ENCODE peak calls at places on chromosomes 12 and 14, in eight cellular contexts. One of them, this sample, is unnamed.

GRCh38 chr14:89617471-89618291 is 200.6 kb upstream of the FOXN3 start:
- DNase-seq in left lung: no peak
- DNase-seq in heart right ventricle: peak; percentile 36
- DNase-seq in dorsolateral prefrontal cortex: no peak
- DNase-seq in GM10248: peak; percentile 46
- DNase-seq in type B pancreatic cell: no peak
- DNase-seq in transverse colon: peak; percentile 59
- DNase-seq in tibial artery: no peak
- DNase-seq in this sample: no peak

GRCh38 chr14:68787235-68787727 is 5.6 kb downstream of the ZFP36L1 start:
- DNase-seq in left lung: peak; percentile 72
- DNase-seq in heart right ventricle: no peak
- DNase-seq in dorsolateral prefrontal cortex: no peak
- DNase-seq in GM10248: no peak
- DNase-seq in type B pancreatic cell: peak; percentile 69
- DNase-seq in transverse colon: peak; percentile 50
- DNase-seq in tibial artery: no peak
- DNase-seq in this sample: no peak

GRCh38 chr14:99654235-99655000 is 9.5 kb downstream of the HHIPL1 start:
- DNase-seq in left lung: peak; percentile 67
- DNase-seq in heart right ventricle: peak; percentile 43
- DNase-seq in dorsolateral prefrontal cortex: no peak
- DNase-seq in GM10248: no peak
- DNase-seq in type B pancreatic cell: no peak
- DNase-seq in transverse colon: peak; percentile 52
- DNase-seq in tibial artery: peak; percentile 79
- DNase-seq in this sample: no peak

GRCh38 chr12:41509655-41510054 is 321.5 kb downstream of the PDZRN4 start:
- DNase-seq in left lung: no peak
- DNase-seq in heart right ventricle: no peak
- DNase-seq in dorsolateral prefrontal cortex: no peak
- DNase-seq in GM10248: no peak
- DNase-seq in type B pancreatic cell: no peak
- DNase-seq in transverse colon: no peak
- DNase-seq in tibial artery: no peak
- DNase-seq in this sample: no peak

GRCh38 chr14:72590577-72590976 is 303.3 kb downstream of the DPF3 start:
- DNase-seq in left lung: no peak
- DNase-seq in heart right ventricle: no peak
- DNase-seq in dorsolateral prefrontal cortex: no peak
- DNase-seq in GM10248: no peak
- DNase-seq in type B pancreatic cell: no peak
- DNase-seq in transverse colon: no peak
- DNase-seq in tibial artery: no peak
- DNase-seq in this sample: no peak

GRCh38 chr12:60205500-60205899 is 609.7 kb downstream of the SLC16A7 start:
- DNase-seq in left lung: no peak
- DNase-seq in heart right ventricle: no peak
- DNase-seq in dorsolateral prefrontal cortex: no peak
- DNase-seq in GM10248: no peak
- DNase-seq in type B pancreatic cell: no peak
- DNase-seq in transverse colon: no peak
- DNase-seq in tibial artery: no peak
- DNase-seq in this sample: no peak

GRCh38 chr12:16350682-16351081 is 3.2 kb downstream of the MGST1 start:
- DNase-seq in left lung: peak; percentile 57
- DNase-seq in heart right ventricle: no peak
- DNase-seq in dorsolateral prefrontal cortex: no peak
- DNase-seq in GM10248: no peak
- DNase-seq in type B pancreatic cell: no peak
- DNase-seq in transverse colon: no peak
- DNase-seq in tibial artery: peak; percentile 82
- DNase-seq in this sample: no peak

GRCh38 chr14:100408350-100409015 is 85.3 kb downstream of the SLC25A47 start:
- DNase-seq in left lung: peak; percentile 60
- DNase-seq in heart right ventricle: no peak
- DNase-seq in dorsolateral prefrontal cortex: no peak
- DNase-seq in GM10248: no peak
- DNase-seq in type B pancreatic cell: no peak
- DNase-seq in transverse colon: no peak
- DNase-seq in tibial artery: no peak
- DNase-seq in this sample: no peak

GRCh38 chr12:96218989-96219678 is 25.0 kb downstream of the ELK3 start:
- DNase-seq in left lung: no peak
- DNase-seq in heart right ventricle: no peak
- DNase-seq in dorsolateral prefrontal cortex: no peak
- DNase-seq in GM10248: no peak
- DNase-seq in type B pancreatic cell: no peak
- DNase-seq in transverse colon: no peak
- DNase-seq in tibial artery: no peak
- DNase-seq in this sample: no peak

GRCh38 chr12:5171701-5172100 is 128.0 kb downstream of the KCNA5 start:
- DNase-seq in left lung: no peak
- DNase-seq in heart right ventricle: peak; percentile 23
- DNase-seq in dorsolateral prefrontal cortex: no peak
- DNase-seq in GM10248: no peak
- DNase-seq in type B pancreatic cell: no peak
- DNase-seq in transverse colon: peak; percentile 13
- DNase-seq in tibial artery: no peak
- DNase-seq in this sample: no peak

GRCh38 chr12:111293266-111294009 is 75.5 kb downstream of the PHETA1 start:
- DNase-seq in left lung: no peak
- DNase-seq in heart right ventricle: no peak
- DNase-seq in dorsolateral prefrontal cortex: no peak
- DNase-seq in GM10248: no peak
- DNase-seq in type B pancreatic cell: no peak
- DNase-seq in transverse colon: no peak
- DNase-seq in tibial artery: no peak
- DNase-seq in this sample: no peak

GRCh38 chr12:111295176-111295575 is 73.7 kb downstream of the PHETA1 start:
- DNase-seq in left lung: no peak
- DNase-seq in heart right ventricle: no peak
- DNase-seq in dorsolateral prefrontal cortex: no peak
- DNase-seq in GM10248: no peak
- DNase-seq in type B pancreatic cell: no peak
- DNase-seq in transverse colon: no peak
- DNase-seq in tibial artery: no peak
- DNase-seq in this sample: no peak

GRCh38 chr12:111298583-111299436 is 70.1 kb downstream of the PHETA1 start:
- DNase-seq in left lung: no peak
- DNase-seq in heart right ventricle: peak; percentile 23
- DNase-seq in dorsolateral prefrontal cortex: peak; percentile 63
- DNase-seq in GM10248: peak; percentile 80
- DNase-seq in type B pancreatic cell: peak; percentile 81
- DNase-seq in transverse colon: peak; percentile 31
- DNase-seq in tibial artery: no peak
- DNase-seq in this sample: no peak

GRCh38 chr12:111296906-111297463 is 71.9 kb downstream of the PHETA1 start:
- DNase-seq in left lung: no peak
- DNase-seq in heart right ventricle: no peak
- DNase-seq in dorsolateral prefrontal cortex: no peak
- DNase-seq in GM10248: no peak
- DNase-seq in type B pancreatic cell: no peak
- DNase-seq in transverse colon: no peak
- DNase-seq in tibial artery: no peak
- DNase-seq in this sample: no peak

DNA sequence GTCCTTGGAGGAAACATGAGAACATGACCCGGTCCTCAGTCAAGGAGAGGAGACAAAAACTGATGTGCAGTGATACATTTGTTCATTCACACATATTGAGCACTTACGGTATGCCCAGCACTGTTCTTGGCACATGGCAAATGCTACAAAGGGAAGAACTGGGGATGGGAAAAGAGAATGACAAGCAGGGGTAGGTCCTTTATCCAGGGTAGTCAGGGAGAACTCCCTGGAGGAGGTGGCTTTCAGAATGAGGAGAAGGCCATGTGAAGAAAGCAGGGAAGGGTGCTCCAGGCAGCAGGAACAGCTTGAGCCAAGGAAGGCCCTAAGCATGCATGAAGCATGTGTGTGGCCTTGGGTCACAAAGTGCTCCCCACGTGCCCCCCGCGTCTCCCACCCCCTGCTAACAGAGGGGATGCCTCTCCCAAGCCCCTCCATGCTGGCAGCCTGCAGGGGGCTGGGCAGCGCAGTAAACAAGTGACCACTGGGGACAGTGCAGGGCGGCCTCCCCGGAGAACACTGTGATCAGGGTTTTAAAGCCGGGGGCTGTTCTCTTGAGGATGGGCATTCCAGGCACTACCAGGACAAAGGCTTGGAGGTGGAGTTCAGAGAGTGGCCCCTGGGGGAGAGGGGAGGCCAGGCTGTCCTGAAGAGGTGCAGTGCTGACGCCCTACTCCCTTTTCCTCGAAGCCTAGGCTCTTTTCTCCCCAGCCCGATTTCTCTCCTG is 71.0 kb downstream of the PHETA1 start:
- DNase-seq in left lung: no peak
- DNase-seq in heart right ventricle: no peak
- DNase-seq in dorsolateral prefrontal cortex: no peak
- DNase-seq in GM10248: no peak
- DNase-seq in type B pancreatic cell: no peak
- DNase-seq in transverse colon: no peak
- DNase-seq in tibial artery: no peak
- DNase-seq in this sample: no peak
- TF ChIP-seq CTCF in left lung: no peak
- TF ChIP-seq CTCF in heart right ventricle: no peak
- TF ChIP-seq CTCF in dorsolateral prefrontal cortex: no peak
- TF ChIP-seq CTCF in GM10248: no peak
- TF ChIP-seq CTCF in type B pancreatic cell: peak; percentile 49
- TF ChIP-seq CTCF in transverse colon: no peak
- TF ChIP-seq CTCF in tibial artery: no peak
- TF ChIP-seq CTCF in this sample: no peak

GRCh38 chr12:28107679-28108078 is 82.6 kb upstream of the CCDC91 start:
- DNase-seq in left lung: no peak
- DNase-seq in heart right ventricle: no peak
- DNase-seq in dorsolateral prefrontal cortex: no peak
- DNase-seq in GM10248: no peak
- DNase-seq in type B pancreatic cell: no peak
- DNase-seq in transverse colon: no peak
- DNase-seq in tibial artery: no peak
- DNase-seq in this sample: no peak

GRCh38 chr12:28104893-28105864 is 85.1 kb upstream of the CCDC91 start:
- DNase-seq in left lung: no peak
- DNase-seq in heart right ventricle: no peak
- DNase-seq in dorsolateral prefrontal cortex: no peak
- DNase-seq in GM10248: no peak
- DNase-seq in type B pancreatic cell: no peak
- DNase-seq in transverse colon: no peak
- DNase-seq in tibial artery: no peak
- DNase-seq in this sample: no peak

GRCh38 chr12:28114488-28114887 is 75.8 kb upstream of the CCDC91 start:
- DNase-seq in left lung: no peak
- DNase-seq in heart right ventricle: no peak
- DNase-seq in dorsolateral prefrontal cortex: no peak
- DNase-seq in GM10248: no peak
- DNase-seq in type B pancreatic cell: no peak
- DNase-seq in transverse colon: no peak
- DNase-seq in tibial artery: no peak
- DNase-seq in this sample: no peak

GRCh38 chr12:28108599-28108998 is 81.7 kb upstream of the CCDC91 start:
- DNase-seq in left lung: no peak
- DNase-seq in heart right ventricle: no peak
- DNase-seq in dorsolateral prefrontal cortex: no peak
- DNase-seq in GM10248: no peak
- DNase-seq in type B pancreatic cell: no peak
- DNase-seq in transverse colon: no peak
- DNase-seq in tibial artery: no peak
- DNase-seq in this sample: no peak

GRCh38 chr12:28110329-28110728 is 79.9 kb upstream of the CCDC91 start:
- DNase-seq in left lung: no peak
- DNase-seq in heart right ventricle: no peak
- DNase-seq in dorsolateral prefrontal cortex: no peak
- DNase-seq in GM10248: no peak
- DNase-seq in type B pancreatic cell: no peak
- DNase-seq in transverse colon: no peak
- DNase-seq in tibial artery: no peak
- DNase-seq in this sample: no peak
- TF ChIP-seq CTCF in left lung: no peak
- TF ChIP-seq CTCF in heart right ventricle: no peak
- TF ChIP-seq CTCF in dorsolateral prefrontal cortex: no peak
- TF ChIP-seq CTCF in GM10248: no peak
- TF ChIP-seq CTCF in type B pancreatic cell: no peak
- TF ChIP-seq CTCF in transverse colon: no peak
- TF ChIP-seq CTCF in tibial artery: no peak
- TF ChIP-seq CTCF in this sample: no peak

DNA sequence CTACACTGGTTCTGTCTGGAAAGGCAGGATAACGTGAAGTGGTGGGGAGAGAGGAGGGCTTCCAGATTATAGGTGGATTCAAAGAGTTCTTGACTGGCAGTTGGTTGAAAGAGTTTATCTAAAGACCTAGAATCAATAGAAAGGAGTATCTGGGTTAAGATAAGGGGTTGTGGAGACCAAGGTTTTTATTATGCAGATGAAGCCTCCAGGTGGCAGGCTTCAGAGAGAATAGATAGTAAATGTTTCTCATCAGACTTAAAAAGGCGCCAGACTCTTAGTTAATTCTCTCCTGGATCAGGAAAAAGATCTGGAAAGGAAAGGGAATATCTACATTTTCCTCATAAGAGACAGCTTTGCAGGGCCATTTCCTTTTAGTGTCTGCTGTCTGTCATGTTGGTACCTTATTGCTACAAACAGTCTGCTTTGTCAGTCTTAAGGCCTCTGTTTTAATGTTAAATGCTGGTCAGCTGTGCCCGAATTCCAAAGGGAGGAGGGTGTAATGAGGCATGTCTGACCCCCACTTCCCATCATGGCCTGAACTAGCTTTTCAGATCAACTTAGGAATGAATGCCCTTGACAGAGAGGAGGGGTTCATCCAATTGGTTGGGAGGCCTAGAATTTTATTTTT is 401.3 kb downstream of the FUT8 start:
- DNase-seq in left lung: no peak
- DNase-seq in heart right ventricle: no peak
- DNase-seq in dorsolateral prefrontal cortex: no peak
- DNase-seq in GM10248: no peak
- DNase-seq in type B pancreatic cell: no peak
- DNase-seq in transverse colon: no peak
- DNase-seq in tibial artery: no peak
- DNase-seq in this sample: no peak
- TF ChIP-seq CTCF in left lung: no peak
- TF ChIP-seq CTCF in heart right ventricle: no peak
- TF ChIP-seq CTCF in dorsolateral prefrontal cortex: no peak
- TF ChIP-seq CTCF in GM10248: no peak
- TF ChIP-seq CTCF in type B pancreatic cell: no peak
- TF ChIP-seq CTCF in transverse colon: no peak
- TF ChIP-seq CTCF in tibial artery: no peak
- TF ChIP-seq CTCF in this sample: no peak

DNA sequence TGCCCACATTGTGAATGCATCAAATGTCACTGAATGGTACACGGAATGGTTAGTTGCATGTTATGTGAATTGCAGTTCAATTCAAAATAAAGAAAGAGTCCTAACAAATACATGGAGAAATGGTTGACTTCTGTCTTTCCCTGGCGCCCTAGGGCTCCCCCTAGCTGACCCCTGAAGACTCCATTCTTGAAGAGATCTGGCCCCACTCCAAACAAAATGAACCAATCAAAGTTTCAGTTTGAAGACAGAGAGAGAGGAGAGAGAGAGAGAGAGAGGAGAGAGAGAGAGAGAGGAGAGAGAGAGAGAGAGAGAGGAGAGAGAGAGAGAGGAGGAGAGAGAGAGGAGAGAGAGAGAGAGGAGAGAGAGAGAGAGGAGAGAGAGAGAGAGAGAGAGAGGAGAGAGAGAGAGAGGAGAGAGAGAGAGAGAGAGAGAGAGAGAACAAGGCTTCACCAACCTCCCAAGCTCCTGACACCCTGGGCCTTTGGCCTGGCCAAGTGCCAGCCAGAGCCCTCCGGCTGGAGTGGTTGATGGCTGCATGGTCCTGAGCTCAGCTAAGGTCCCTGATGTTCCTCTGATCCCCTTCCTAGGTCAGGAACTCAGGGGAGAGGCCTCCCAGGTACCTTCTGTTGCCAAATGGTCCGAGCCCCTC is 188.7 kb downstream of the ESRRB start:
- DNase-seq in left lung: no peak
- DNase-seq in heart right ventricle: no peak
- DNase-seq in dorsolateral prefrontal cortex: no peak
- DNase-seq in GM10248: no peak
- DNase-seq in type B pancreatic cell: no peak
- DNase-seq in transverse colon: no peak
- DNase-seq in tibial artery: no peak
- DNase-seq in this sample: no peak
- TF ChIP-seq CTCF in left lung: no peak
- TF ChIP-seq CTCF in heart right ventricle: no peak
- TF ChIP-seq CTCF in dorsolateral prefrontal cortex: no peak
- TF ChIP-seq CTCF in GM10248: peak; percentile 12
- TF ChIP-seq CTCF in type B pancreatic cell: no peak
- TF ChIP-seq CTCF in transverse colon: no peak
- TF ChIP-seq CTCF in tibial artery: no peak
- TF ChIP-seq CTCF in this sample: no peak